ENCODE peak calls at places on chromosomes 5 and 9, in ten cellular contexts. F is glutamatergic neuron; X is GOT3; W is small intestine; G is right cardiac atrium; C is stimulated activated CD4-positive, alpha-beta T cell treated with anti-CD3 and anti-CD28 coated beads, Interleukin-2, amount 100 ng/mL, for 48 hours; R is activated naive CD4-positive, alpha-beta T cell treated with anti-CD3 and anti-CD28 coated beads for 36 hours; Q is GM12878; M is activated CD8-positive, alpha-beta memory T cell treated with anti-CD3 and anti-CD28 coated beads for 1 hour; L is SJSA1. J is an unnamed sample.

GRCh38 chr5:166373817-166374216 is 1917.6 kb upstream of the WWC1 start:
- DNase-seq in L (no peak), X (no peak), F (no peak), R (no peak), Q (no peak), M (no peak), W (no peak), C (no peak), G (no peak), J (no peak)

GRCh38 chr5:79642210-79642609 is 30.0 kb downstream of the TENT2 start:
- DNase-seq in G (no peak), F (no peak), C (no peak), W (no peak), L (no peak), R (no peak), M (no peak), Q (no peak), X (no peak), J (no peak)

GRCh38 chr9:73152953-73153352 is 1.3 kb downstream of the ANXA1 start:
- DNase-seq in Q (peak), G (no peak), R (no peak), L (no peak), C (no peak), F (no peak), M (no peak), X (no peak), W (peak), J (no peak)

GRCh38 chr5:72248352-72249032 is 71.5 kb downstream of the MRPS27 start:
- DNase-seq in R (no peak), M (no peak), W (peak), F (no peak), X (peak), G (peak), Q (no peak), L (peak), C (no peak), J (no peak)

GRCh38 chr5:176739461-176740051 is 70.8 kb upstream of the UNC5A start:
- DNase-seq in C (no peak), R (no peak), M (no peak), W (no peak), X (no peak), L (no peak), Q (no peak), G (no peak), F (no peak), J (peak)

GRCh38 chr5:167361841-167362240 is 929.6 kb upstream of the WWC1 start:
- DNase-seq in Q (no peak), R (no peak), X (no peak), W (no peak), G (no peak), L (no peak), F (no peak), C (no peak), M (no peak), J (no peak)

GRCh38 chr5:120463026-120463770 is 902 bp upstream of the PRR16 start:
- DNase-seq in M (no peak), X (no peak), Q (no peak), R (no peak), G (no peak), L (no peak), F (no peak), C (no peak), W (no peak), J (no peak)

GRCh38 chr5:179228341-179229121 is 116.7 kb downstream of the ADAMTS2 start:
- DNase-seq in C (no peak), F (no peak), W (no peak), M (no peak), X (no peak), G (peak), L (no peak), Q (no peak), R (no peak), J (peak)

GRCh38 chr5:127550652-127551409 is 33.4 kb downstream of the PRRC1 start:
- DNase-seq in C (no peak), M (no peak), W (no peak), Q (no peak), L (no peak), X (no peak), F (no peak), R (no peak), G (no peak), J (no peak)

GRCh38 chr5:56429110-56429561 is 196.0 kb upstream of the ANKRD55 start:
- DNase-seq in L (no peak), X (no peak), C (no peak), W (no peak), G (peak), R (no peak), M (no peak), Q (no peak), F (peak), J (no peak)

GRCh38 chr5:84181093-84181492 is 203.6 kb downstream of the EDIL3 start:
- DNase-seq in M (no peak), L (no peak), C (no peak), Q (no peak), X (no peak), G (no peak), R (no peak), F (no peak), W (no peak), J (no peak)

GRCh38 chr5:24786108-24786507 is 141.3 kb upstream of the CDH10 start:
- DNase-seq in Q (no peak), W (no peak), F (no peak), L (no peak), X (no peak), M (no peak), C (no peak), R (no peak), G (no peak), J (no peak)

GRCh38 chr5:142640316-142641005 is 45.4 kb downstream of the FGF1 start:
- DNase-seq in X (no peak), C (no peak), R (no peak), M (no peak), W (no peak), Q (no peak), L (no peak), G (no peak), F (peak), J (no peak)

GRCh38 chr5:127702913-127703575 is at the start of gene CCDC192:
- DNase-seq in W (no peak), X (no peak), G (no peak), C (no peak), F (no peak), R (no peak), M (no peak), L (no peak), Q (no peak), J (no peak)

GRCh38 chr5:80302636-80303035 is 17.2 kb upstream of the SPZ1 start:
- DNase-seq in Q (no peak), R (no peak), G (no peak), C (no peak), M (no peak), W (no peak), L (no peak), X (no peak), F (no peak), J (no peak)

GRCh38 chr5:149990518-149991376 is 9.7 kb downstream of the TIGD6 start:
- DNase-seq in M (peak), W (peak), C (peak), F (peak), R (peak), L (peak), G (peak), X (no peak), Q (peak), J (peak)

GRCh38 chr5:128671861-128672414 is 133.9 kb upstream of the FBN2 start:
- DNase-seq in X (no peak), Q (no peak), W (no peak), M (no peak), C (no peak), G (no peak), L (peak), R (no peak), F (no peak), J (no peak)

GRCh38 chr9:115015018-115015635 is 84.7 kb upstream of the TNFSF8 start:
- DNase-seq in G (peak), Q (no peak), L (peak), C (no peak), W (peak), R (peak), X (no peak), F (peak), M (no peak), J (peak)

GRCh38 chr5:148740966-148741742 is 85.3 kb upstream of the ADRB2 start:
- DNase-seq in G (peak), F (no peak), M (no peak), W (peak), L (peak), X (no peak), R (no peak), Q (no peak), C (no peak), J (peak)

GRCh38 chr5:73370620-73371583 is 77.7 kb downstream of the FOXD1 start:
- DNase-seq in R (no peak), W (no peak), L (peak), M (no peak), Q (no peak), X (no peak), G (no peak), F (no peak), C (no peak), J (no peak)

GRCh38 chr5:15885156-15885555 is 294.4 kb downstream of the MARCHF11 start:
- DNase-seq in M (no peak), Q (no peak), G (no peak), X (no peak), F (no peak), W (no peak), L (peak), C (no peak), R (no peak), J (no peak)

GRCh38 chr5:116763987-116764866 is 189.6 kb upstream of the SEMA6A start:
- DNase-seq in X (no peak), L (no peak), R (no peak), M (no peak), F (no peak), G (no peak), W (no peak), C (no peak), Q (peak), J (no peak)

GRCh38 chr9:37184905-37185867 is 64.8 kb downstream of the ZCCHC7 start:
- DNase-seq in M (no peak), F (no peak), X (no peak), W (no peak), R (no peak), Q (no peak), L (no peak), G (no peak), C (no peak), J (no peak)

GRCh38 chr9:88173378-88173999 is 35.2 kb upstream of the SPATA31C2 start:
- DNase-seq in W (peak), F (peak), Q (no peak), C (peak), R (peak), M (peak), L (peak), G (peak), X (no peak), J (peak)

GRCh38 chr5:144032375-144032774 is 138.1 kb downstream of the YIPF5 start:
- DNase-seq in M (no peak), F (no peak), Q (no peak), C (no peak), L (no peak), G (peak), X (no peak), W (no peak), R (no peak), J (no peak)

GRCh38 chr5:96175090-96175489 is 213.4 kb upstream of the ELL2 start:
- DNase-seq in M (no peak), W (peak), R (no peak), Q (peak), C (no peak), G (no peak), X (no peak), F (no peak), L (no peak), J (no peak)

GRCh38 chr9:95508242-95508967 is 8.4 kb downstream of the PTCH1 start:
- DNase-seq in L (no peak), M (no peak), R (no peak), W (no peak), C (no peak), F (peak), Q (no peak), X (no peak), G (peak), J (peak)

GRCh38 chr5:171431251-171431777 is 11.9 kb downstream of the FGF18 start:
- DNase-seq in R (no peak), G (no peak), X (no peak), M (no peak), Q (no peak), L (no peak), F (peak), C (no peak), W (no peak), J (no peak)

GRCh38 chr5:52262844-52263243 is 524.9 kb upstream of the ITGA1 start:
- DNase-seq in Q (no peak), L (no peak), R (no peak), G (no peak), W (no peak), F (no peak), C (no peak), M (no peak), X (no peak), J (no peak)

GRCh38 chr9:124381073-124381945 is 33.9 kb downstream of the PSMB7 start:
- DNase-seq in R (no peak), X (no peak), W (peak), M (no peak), G (no peak), Q (no peak), C (no peak), F (no peak), L (no peak), J (no peak)

GRCh38 chr9:120640380-120640779 is 60.4 kb upstream of the CDK5RAP2 start:
- DNase-seq in Q (no peak), X (no peak), C (no peak), G (no peak), L (no peak), W (peak), M (no peak), R (no peak), F (no peak), J (no peak)

GRCh38 chr9:121483473-121484031 is 16.1 kb downstream of the GGTA1 start:
- DNase-seq in C (no peak), M (no peak), X (no peak), Q (no peak), L (no peak), G (no peak), W (no peak), R (no peak), F (no peak), J (no peak)

GRCh38 chr5:115184780-115185179 is 15.1 kb upstream of the TRIM36 start:
- DNase-seq in C (no peak), G (no peak), Q (no peak), W (no peak), F (no peak), M (no peak), X (no peak), R (no peak), L (no peak), J (no peak)

GRCh38 chr5:114010362-114010761 is 351.5 kb upstream of the KCNN2 start:
- DNase-seq in M (no peak), F (no peak), G (no peak), Q (no peak), X (peak), R (no peak), C (no peak), L (no peak), W (no peak), J (no peak)